ENCODE peak calls at places on chromosomes 1 and 21, in four cellular contexts. One of them, this sample, is unnamed.

GRCh38 chr1:200302893-200303250 is 107.0 kb downstream of the ZNF281 start:
- DNase-seq in GM04503: no peak
- DNase-seq in aorta: no peak
- DNase-seq in AG09309: no peak
- DNase-seq in this sample: no peak

GRCh38 chr1:168135982-168136708 is 585 bp downstream of the GPR161 start:
- DNase-seq in AG09309: no peak
- DNase-seq in GM04503: no peak
- DNase-seq in aorta: peak
- DNase-seq in this sample: peak

GRCh38 chr1:162368451-162368850 is 8.2 kb downstream of the SPATA46 start:
- DNase-seq in GM04503: no peak
- DNase-seq in aorta: no peak
- DNase-seq in AG09309: no peak
- DNase-seq in this sample: no peak

GRCh38 chr1:177355575-177355974 is 184.8 kb downstream of the BRINP2 start:
- DNase-seq in aorta: no peak
- DNase-seq in GM04503: peak
- DNase-seq in AG09309: no peak
- DNase-seq in this sample: no peak

GRCh38 chr1:170592591-170593111 is 60.7 kb downstream of the GORAB start:
- DNase-seq in AG09309: peak
- DNase-seq in GM04503: peak
- DNase-seq in aorta: no peak
- DNase-seq in this sample: no peak

GRCh38 chr1:32468791-32469190 is 3.9 kb downstream of the ZBTB8B start:
- DNase-seq in GM04503: no peak
- DNase-seq in aorta: no peak
- DNase-seq in AG09309: no peak
- DNase-seq in this sample: no peak

GRCh38 chr21:29215709-29216108 is 83.0 kb upstream of the BACH1 start:
- DNase-seq in AG09309: no peak
- DNase-seq in GM04503: peak
- DNase-seq in aorta: no peak
- DNase-seq in this sample: no peak

GRCh38 chr1:54926955-54927354 is 40.0 kb upstream of the DHCR24 start:
- DNase-seq in aorta: no peak
- DNase-seq in GM04503: no peak
- DNase-seq in AG09309: no peak
- DNase-seq in this sample: no peak

GRCh38 chr1:66605419-66605997 is 71.6 kb downstream of the SGIP1 start:
- DNase-seq in aorta: no peak
- DNase-seq in AG09309: no peak
- DNase-seq in GM04503: no peak
- DNase-seq in this sample: no peak

GRCh38 chr1:228268891-228269285 is 61.0 kb downstream of the OBSCN start:
- DNase-seq in AG09309: no peak
- DNase-seq in GM04503: no peak
- DNase-seq in aorta: no peak
- DNase-seq in this sample: no peak

GRCh38 chr1:156082111-156083091 is at the start of gene MEX3A:
- DNase-seq in aorta: peak
- DNase-seq in AG09309: no peak
- DNase-seq in GM04503: no peak
- DNase-seq in this sample: peak

GRCh38 chr1:173329747-173330146 is 122.6 kb upstream of the TNFSF4 start:
- DNase-seq in GM04503: no peak
- DNase-seq in AG09309: no peak
- DNase-seq in aorta: no peak
- DNase-seq in this sample: no peak

GRCh38 chr21:14057313-14057712 is 153.4 kb downstream of the LIPI start:
- DNase-seq in aorta: no peak
- DNase-seq in GM04503: no peak
- DNase-seq in AG09309: no peak
- DNase-seq in this sample: no peak

GRCh38 chr21:33434770-33435360 is 31.7 kb downstream of the IFNGR2 start:
- DNase-seq in GM04503: peak
- DNase-seq in aorta: no peak
- DNase-seq in AG09309: peak
- DNase-seq in this sample: peak

GRCh38 chr21:39119696-39120290 is 63.5 kb downstream of the PSMG1 start:
- DNase-seq in AG09309: no peak
- DNase-seq in aorta: no peak
- DNase-seq in GM04503: no peak
- DNase-seq in this sample: no peak